ENCODE peak calls at places on chromosome 14, in seven cellular contexts. F is neural progenitor cell, O is endothelial cell of umbilical vein, P is left ventricle myocardium inferior, M is cardiac muscle cell, W is heart right ventricle, E is fibroblast of lung. H is an unnamed sample.

GRCh38 chr14:101500681-101501080 is 60.6 kb upstream of the DIO3 start:
- DNase-seq in F (no peak), O (no peak), P (no peak), M (no peak), W (no peak), E (no peak), H (no peak)

GRCh38 chr14:93984987-93985410 is 8.6 kb upstream of the ASB2 start:
- DNase-seq in F (peak), O (no peak), P (peak), M (peak), W (no peak), E (peak), H (peak)

GRCh38 chr14:100568164-100568997 is 18.8 kb downstream of the BEGAIN start:
- DNase-seq in F (peak), O (no peak), P (no peak), M (no peak), W (no peak), E (no peak), H (no peak)

GRCh38 chr14:69713976-69714716 is 52.8 kb upstream of the SRSF5 start:
- DNase-seq in F (peak), O (peak), P (no peak), M (no peak), W (no peak), E (no peak), H (no peak)

GRCh38 chr14:77158175-77158908 is 16.8 kb upstream of the ZDHHC22 start:
- DNase-seq in F (peak), O (peak), P (peak), M (peak), W (peak), E (peak), H (peak)

GRCh38 chr14:102197317-102197850 is 57.7 kb downstream of the WDR20 start:
- DNase-seq in F (no peak), O (no peak), P (no peak), M (no peak), W (no peak), E (no peak), H (no peak)

GRCh38 chr14:95015046-95015445 is 142.3 kb downstream of the DICER1 start:
- DNase-seq in F (no peak), O (no peak), P (no peak), M (no peak), W (no peak), E (no peak), H (peak)

GRCh38 chr14:63770187-63770807 is 42.4 kb upstream of the SGPP1 start:
- DNase-seq in F (peak), O (peak), P (no peak), M (no peak), W (no peak), E (peak), H (peak)

GRCh38 chr14:49586673-49587460 is 687 bp upstream of the RPS29 start:
- DNase-seq in F (peak), O (peak), P (no peak), M (peak), W (peak), E (peak), H (peak)

GRCh38 chr14:104075530-104076151 is 9.9 kb upstream of the ASPG start:
- DNase-seq in F (no peak), O (no peak), P (no peak), M (no peak), W (no peak), E (no peak), H (no peak)

GRCh38 chr14:69694730-69695663 is 71.9 kb upstream of the SRSF5 start:
- DNase-seq in F (no peak), O (peak), P (no peak), M (no peak), W (no peak), E (peak), H (peak)

GRCh38 chr14:96455588-96455987 is 46.6 kb upstream of the PAPOLA start:
- DNase-seq in F (no peak), O (no peak), P (no peak), M (no peak), W (no peak), E (no peak), H (peak)

GRCh38 chr14:47675489-47676300 is at the start of gene MDGA2:
- DNase-seq in F (peak), O (no peak), P (no peak), M (peak), W (no peak), E (peak), H (peak)

GRCh38 chr14:87489196-87489819 is 503.7 kb downstream of the GALC start:
- DNase-seq in F (no peak), O (no peak), P (no peak), M (no peak), W (no peak), E (peak), H (no peak)

DNA sequence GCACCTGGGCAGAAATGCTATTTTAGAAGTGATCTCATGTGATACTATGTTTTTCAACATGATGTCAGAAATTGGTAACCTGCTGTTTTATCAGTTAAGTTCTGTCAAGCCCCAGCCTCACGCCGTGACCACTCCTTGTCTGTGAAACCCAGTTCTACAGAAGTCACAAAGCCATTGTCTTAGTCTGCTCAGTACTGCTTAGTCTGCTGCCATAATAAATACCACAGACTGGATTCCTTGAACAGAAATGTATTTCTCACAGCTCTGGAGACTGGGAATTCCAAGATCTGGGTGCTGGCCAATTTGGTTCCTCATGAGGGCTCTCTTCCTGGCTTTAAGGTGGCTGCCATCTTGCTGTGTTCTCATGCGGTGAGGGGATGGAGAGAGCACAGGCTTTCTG is 176.9 kb downstream of the PRKCH start:
- DNase-seq in F (no peak), O (no peak), P (no peak), M (no peak), W (no peak), E (peak), H (no peak)
- H3K4me3 ChIP-seq in F (no peak), O (no peak), P (no peak), M (no peak), W (no peak), E (no peak), H (no peak)

GRCh38 chr14:105711058-105711620 is 184.8 kb downstream of the TMEM121 start:
- DNase-seq in F (no peak), O (no peak), P (no peak), M (no peak), W (no peak), E (no peak), H (no peak)

GRCh38 chr14:105709281-105710118 is 183.1 kb downstream of the TMEM121 start:
- DNase-seq in F (no peak), O (no peak), P (no peak), M (no peak), W (no peak), E (no peak), H (no peak)

GRCh38 chr14:105710119-105711057 is 184.0 kb downstream of the TMEM121 start:
- DNase-seq in F (no peak), O (no peak), P (no peak), M (no peak), W (no peak), E (no peak), H (no peak)

GRCh38 chr14:105711841-105712460 is 185.6 kb downstream of the TMEM121 start:
- DNase-seq in F (no peak), O (no peak), P (no peak), M (no peak), W (no peak), E (no peak), H (no peak)
- H3K27ac ChIP-seq in F (no peak), O (no peak), P (no peak), M (no peak), W (no peak), E (no peak), H (no peak)

GRCh38 chr14:33693237-33693636 is 257.6 kb downstream of the EGLN3 start:
- DNase-seq in F (no peak), O (no peak), P (no peak), M (no peak), W (no peak), E (peak), H (no peak)
- H3K4me3 ChIP-seq in F (no peak), O (no peak), P (no peak), M (no peak), W (no peak), E (no peak), H (no peak)

DNA sequence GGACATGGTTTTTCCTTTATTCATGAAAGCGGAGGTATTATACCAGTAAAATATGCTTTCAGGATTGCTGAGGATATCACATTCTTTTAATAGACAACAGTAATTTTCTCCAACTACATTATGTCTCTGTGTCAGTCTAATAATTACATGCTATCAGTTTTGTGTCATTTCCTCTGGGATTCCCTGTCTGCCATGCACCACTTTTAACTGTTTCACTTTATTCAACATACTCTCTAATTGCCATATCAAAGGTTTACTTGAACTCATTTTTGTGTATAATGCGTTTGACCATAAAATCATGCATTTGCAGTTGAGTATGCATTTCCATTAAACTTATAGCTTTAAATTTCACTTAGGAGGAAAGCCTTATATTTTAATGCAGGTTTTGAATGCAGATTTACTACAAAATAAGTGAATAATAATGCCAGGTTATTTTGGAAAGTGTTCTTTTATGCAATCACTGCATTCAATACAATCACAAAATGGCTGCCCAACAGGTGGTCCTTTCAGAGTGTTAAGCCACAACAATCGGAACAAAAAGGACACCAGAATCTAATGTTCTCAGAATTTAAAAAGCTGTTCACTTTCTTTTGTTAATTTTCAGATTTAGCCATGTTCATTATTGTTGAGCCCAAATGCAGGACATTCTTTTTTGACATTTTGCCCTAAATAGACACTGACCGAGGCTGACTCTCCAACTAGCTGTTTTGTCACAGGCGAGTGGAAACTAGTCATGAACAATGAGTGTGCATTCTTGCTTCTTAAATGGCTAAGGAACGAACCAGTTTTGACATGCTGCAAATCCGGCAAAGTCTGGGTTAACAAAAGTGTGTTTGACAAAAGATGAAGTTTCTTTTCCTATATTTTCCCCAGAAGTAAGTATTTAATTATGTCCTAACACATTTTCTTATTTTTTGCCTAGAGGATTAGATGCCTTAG is 40.9 kb downstream of the MBIP start:
- DNase-seq in F (peak), O (no peak), P (no peak), M (no peak), W (no peak), E (no peak), H (peak)
- H3K27ac ChIP-seq in F (peak), O (no peak), P (no peak), M (no peak), W (no peak), E (no peak), H (peak)

GRCh38 chr14:32075636-32076277 is 1.3 kb upstream of the ARHGAP5 start:
- DNase-seq in F (peak), O (no peak), P (peak), M (peak), W (peak), E (peak), H (peak)
- H3K4me3 ChIP-seq in F (peak), O (peak), P (peak), M (peak), W (peak), E (peak), H (peak)

H was measured in mammary epithelial cell.